ENCODE peak calls at places on chromosomes 11 and 22, in eight cellular contexts. One of them, this sample, is unnamed.

GRCh38 chr11:114259124-114259526 is 37.1 kb upstream of the NNMT start:
- DNase-seq in GM12891: no peak
- DNase-seq in nephron progenitor cell: no peak
- DNase-seq in activated naive CD4-positive, alpha-beta T cell treated with anti-CD3 and anti-CD28 coated beads, Interleukin-2, amount 10 ng/mL, durations not matched to agents 7 days and 5 days: no peak
- DNase-seq in iris pigment epithelial cell: no peak
- DNase-seq in memory B cell: no peak
- DNase-seq in GM04504: no peak
- DNase-seq in choroid plexus epithelial cell: peak; percentile 42
- DNase-seq in this sample: no peak

GRCh38 chr11:8719260-8720190 is 36.9 kb downstream of the RPL27A start:
- DNase-seq in GM12891: no peak
- DNase-seq in nephron progenitor cell: no peak
- DNase-seq in activated naive CD4-positive, alpha-beta T cell treated with anti-CD3 and anti-CD28 coated beads, Interleukin-2, amount 10 ng/mL, durations not matched to agents 7 days and 5 days: no peak
- DNase-seq in iris pigment epithelial cell: peak; percentile 89
- DNase-seq in memory B cell: no peak
- DNase-seq in GM04504: peak; percentile 94
- DNase-seq in choroid plexus epithelial cell: peak; percentile 78
- DNase-seq in this sample: no peak

GRCh38 chr11:57650739-57651090 is 1.0 kb upstream of the YPEL4 start:
- DNase-seq in GM12891: no peak
- DNase-seq in nephron progenitor cell: no peak
- DNase-seq in activated naive CD4-positive, alpha-beta T cell treated with anti-CD3 and anti-CD28 coated beads, Interleukin-2, amount 10 ng/mL, durations not matched to agents 7 days and 5 days: no peak
- DNase-seq in iris pigment epithelial cell: no peak
- DNase-seq in memory B cell: no peak
- DNase-seq in GM04504: no peak
- DNase-seq in choroid plexus epithelial cell: no peak
- DNase-seq in this sample: no peak

GRCh38 chr11:111934301-111934700 is 2.8 kb upstream of the DIXDC1 start:
- DNase-seq in GM12891: no peak
- DNase-seq in nephron progenitor cell: no peak
- DNase-seq in activated naive CD4-positive, alpha-beta T cell treated with anti-CD3 and anti-CD28 coated beads, Interleukin-2, amount 10 ng/mL, durations not matched to agents 7 days and 5 days: no peak
- DNase-seq in iris pigment epithelial cell: no peak
- DNase-seq in memory B cell: no peak
- DNase-seq in GM04504: no peak
- DNase-seq in choroid plexus epithelial cell: no peak
- DNase-seq in this sample: no peak

GRCh38 chr11:119907934-119908760 is 179.1 kb upstream of the NECTIN1 start:
- DNase-seq in GM12891: no peak
- DNase-seq in nephron progenitor cell: no peak
- DNase-seq in activated naive CD4-positive, alpha-beta T cell treated with anti-CD3 and anti-CD28 coated beads, Interleukin-2, amount 10 ng/mL, durations not matched to agents 7 days and 5 days: no peak
- DNase-seq in iris pigment epithelial cell: no peak
- DNase-seq in memory B cell: no peak
- DNase-seq in GM04504: no peak
- DNase-seq in choroid plexus epithelial cell: no peak
- DNase-seq in this sample: no peak

GRCh38 chr11:62398011-62398994 is 20.5 kb upstream of the SCGB1A1 start:
- DNase-seq in GM12891: no peak
- DNase-seq in nephron progenitor cell: peak; percentile 33
- DNase-seq in activated naive CD4-positive, alpha-beta T cell treated with anti-CD3 and anti-CD28 coated beads, Interleukin-2, amount 10 ng/mL, durations not matched to agents 7 days and 5 days: peak; percentile 16
- DNase-seq in iris pigment epithelial cell: peak; percentile 10
- DNase-seq in memory B cell: no peak
- DNase-seq in GM04504: peak; percentile 15
- DNase-seq in choroid plexus epithelial cell: no peak
- DNase-seq in this sample: no peak

GRCh38 chr11:74008373-74009229 is at the start of gene UCP3:
- DNase-seq in GM12891: no peak
- DNase-seq in nephron progenitor cell: no peak
- DNase-seq in activated naive CD4-positive, alpha-beta T cell treated with anti-CD3 and anti-CD28 coated beads, Interleukin-2, amount 10 ng/mL, durations not matched to agents 7 days and 5 days: no peak
- DNase-seq in iris pigment epithelial cell: no peak
- DNase-seq in memory B cell: no peak
- DNase-seq in GM04504: no peak
- DNase-seq in choroid plexus epithelial cell: no peak
- DNase-seq in this sample: no peak

GRCh38 chr11:112012877-112013276 is 12.3 kb upstream of the DLAT start:
- DNase-seq in GM12891: no peak
- DNase-seq in nephron progenitor cell: no peak
- DNase-seq in activated naive CD4-positive, alpha-beta T cell treated with anti-CD3 and anti-CD28 coated beads, Interleukin-2, amount 10 ng/mL, durations not matched to agents 7 days and 5 days: no peak
- DNase-seq in iris pigment epithelial cell: peak; percentile 90
- DNase-seq in memory B cell: no peak
- DNase-seq in GM04504: no peak
- DNase-seq in choroid plexus epithelial cell: peak; percentile 88
- DNase-seq in this sample: no peak

GRCh38 chr22:50308597-50308935 is 1.1 kb upstream of the PLXNB2 start:
- DNase-seq in GM12891: no peak
- DNase-seq in nephron progenitor cell: peak; percentile 51
- DNase-seq in activated naive CD4-positive, alpha-beta T cell treated with anti-CD3 and anti-CD28 coated beads, Interleukin-2, amount 10 ng/mL, durations not matched to agents 7 days and 5 days: no peak
- DNase-seq in iris pigment epithelial cell: no peak
- DNase-seq in memory B cell: no peak
- DNase-seq in GM04504: peak; percentile 58
- DNase-seq in choroid plexus epithelial cell: no peak
- DNase-seq in this sample: no peak

This sample was measured in activated CD4-positive, alpha-beta T cell treated with anti-CD3 and anti-CD28 coated beads, Interleukin-2, amount 10 ng/mL, durations not matched to agents 7 days and 5 days.